ENCODE peak calls at places on chromosome 16, in four cellular contexts. M is HuH-7.5, X is neural progenitor cell, Y is WERI-Rb-1. W is an unnamed sample.

GRCh38 chr16:27822529-27823437 is 240.7 kb downstream of the GSG1L start:
- DNase-seq in M (no peak), X (no peak), Y (no peak), W (no peak)

GRCh38 chr16:89100601-89101302 is 7.1 kb downstream of the ACSF3 start:
- DNase-seq in M (no peak), X (no peak), Y (no peak), W (no peak)

GRCh38 chr16:56916571-56917403 is 15.2 kb upstream of the HERPUD1 start:
- DNase-seq in M (no peak), X (no peak), Y (no peak), W (no peak)

GRCh38 chr16:64287667-64288521 is 834.0 kb downstream of the CDH11 start:
- DNase-seq in M (no peak), X (no peak), Y (no peak), W (no peak)

GRCh38 chr16:1580956-1581355 is 30.9 kb downstream of the IFT140 start:
- DNase-seq in M (peak; percentile 62), X (no peak), Y (no peak), W (no peak)

GRCh38 chr16:29807426-29808218 is 1.3 kb downstream of the MAZ start:
- DNase-seq in M (peak; percentile 84), X (peak; percentile 89), Y (peak; percentile 73), W (peak; percentile 93)

GRCh38 chr16:66696669-66697630 is at the start of gene CMTM4:
- DNase-seq in M (peak; percentile 76), X (peak; percentile 97), Y (peak; percentile 86), W (peak; percentile 92)

GRCh38 chr16:50040028-50040427 is 15.0 kb downstream of the CNEP1R1 start:
- DNase-seq in M (peak; percentile 25), X (no peak), Y (peak; percentile 39), W (no peak)

GRCh38 chr16:71409038-71409775 is 32.6 kb downstream of the TLE7 start:
- DNase-seq in M (no peak), X (no peak), Y (no peak), W (no peak)

GRCh38 chr16:5502467-5502869 is 404.9 kb upstream of the EEF2KMT start:
- DNase-seq in M (no peak), X (peak; percentile 82), Y (peak; percentile 72), W (peak; percentile 94)

GRCh38 chr16:31113420-31114124 is 3.9 kb upstream of the KAT8 start:
- DNase-seq in M (no peak), X (no peak), Y (no peak), W (no peak)

GRCh38 chr16:20910781-20911321 is 10.3 kb downstream of the LYRM1 start:
- DNase-seq in M (no peak), X (no peak), Y (no peak), W (no peak)

GRCh38 chr16:57533618-57534336 is 2.6 kb downstream of the CCDC102A start:
- DNase-seq in M (no peak), X (no peak), Y (peak; percentile 2), W (peak; percentile 81)

GRCh38 chr16:1183235-1183907 is 30.5 kb downstream of the CACNA1H start:
- DNase-seq in M (no peak), X (peak; percentile 75), Y (peak; percentile 82), W (peak; percentile 77)

W was measured in BE2C.